ENCODE peak calls at places on chromosomes 11 and 22, in nine cellular contexts. Q is stimulated activated CD8-positive, alpha-beta memory T cell treated with anti-CD3 and anti-CD28 coated beads, Interleukin-7, amount 100 ng/mL, for 4 hours; W is effector memory CD8-positive, alpha-beta T cell; H is WTC11; S is H4; J is upper lobe of right lung; T is ACHN; M is NCI-H1092; Y is activated T-cell treated with anti-CD3 and anti-CD28 coated beads, Interleukin-2, amount 50 U/mL, for 1 hour. I is an unnamed sample.

GRCh38 chr11:60873533-60873932 is 6.2 kb downstream of the ZP1 start:
- DNase-seq in Q (no peak), W (no peak), H (no peak), S (no peak), J (peak), T (no peak), M (no peak), Y (no peak), I (peak)

GRCh38 chr11:128901655-128902514 is 10.7 kb downstream of the KCNJ5 start:
- DNase-seq in Q (no peak), W (no peak), H (no peak), S (no peak), J (no peak), T (no peak), M (no peak), Y (no peak), I (no peak)

GRCh38 chr11:38345286-38345685 is 1747.2 kb upstream of the RAG2 start:
- DNase-seq in Q (no peak), W (no peak), H (no peak), S (no peak), J (no peak), T (no peak), M (no peak), Y (no peak), I (no peak)

GRCh38 chr22:42947211-42947990 is 67.5 kb downstream of the PACSIN2 start:
- DNase-seq in Q (no peak), W (no peak), H (no peak), S (no peak), J (no peak), T (no peak), M (peak), Y (no peak), I (no peak)

GRCh38 chr11:104546486-104546885 is 351.8 kb downstream of the CASP12 start:
- DNase-seq in Q (no peak), W (no peak), H (no peak), S (no peak), J (no peak), T (peak), M (no peak), Y (no peak), I (no peak)

GRCh38 chr11:110463153-110463552 is 33.4 kb downstream of the FDX1 start:
- DNase-seq in Q (no peak), W (peak), H (peak), S (peak), J (peak), T (peak), M (peak), Y (no peak), I (no peak)

GRCh38 chr11:5229388-5229787 is 2.5 kb upstream of the HBB start:
- DNase-seq in Q (no peak), W (no peak), H (no peak), S (no peak), J (no peak), T (no peak), M (no peak), Y (no peak), I (no peak)

GRCh38 chr22:23067691-23068090 is 2.6 kb upstream of the GNAZ start:
- DNase-seq in Q (no peak), W (no peak), H (no peak), S (no peak), J (no peak), T (no peak), M (no peak), Y (peak), I (no peak)

GRCh38 chr22:38751422-38752346 is 4.1 kb downstream of the SUN2 start:
- DNase-seq in Q (peak), W (peak), H (no peak), S (no peak), J (peak), T (no peak), M (no peak), Y (peak), I (no peak)

GRCh38 chr22:42500836-42501179 is 18.8 kb downstream of the RRP7A start:
- DNase-seq in Q (no peak), W (no peak), H (no peak), S (no peak), J (peak), T (no peak), M (no peak), Y (no peak), I (no peak)

GRCh38 chr11:72012897-72013721 is 14.4 kb downstream of the IL18BP start:
- DNase-seq in Q (no peak), W (no peak), H (no peak), S (no peak), J (peak), T (no peak), M (no peak), Y (no peak), I (no peak)

GRCh38 chr11:18765554-18765953 is 26.0 kb downstream of the PTPN5 start:
- DNase-seq in Q (no peak), W (no peak), H (no peak), S (no peak), J (no peak), T (no peak), M (no peak), Y (no peak), I (no peak)

GRCh38 chr11:130830563-130830950 is 85.7 kb downstream of the SNX19 start:
- DNase-seq in Q (no peak), W (no peak), H (no peak), S (no peak), J (no peak), T (no peak), M (no peak), Y (no peak), I (no peak)

GRCh38 chr22:37454857-37455686 is 27.8 kb upstream of the ELFN2 start:
- DNase-seq in Q (no peak), W (no peak), H (no peak), S (peak), J (peak), T (peak), M (peak), Y (no peak), I (no peak)

GRCh38 chr22:18996376-18996900 is 60.3 kb upstream of the PRODH start:
- DNase-seq in Q (no peak), W (no peak), H (no peak), S (no peak), J (no peak), T (no peak), M (no peak), Y (no peak), I (peak)

I was measured in chondrocyte.